ENCODE peak calls at places on chromosomes 6 and 20, in five cellular contexts. O is caudate nucleus, P is HFF-Myc, D is body of pancreas, C is NCI-H1092. X is an unnamed sample.

GRCh38 chr6:15761045-15761502 is 98.2 kb upstream of the DTNBP1 start:
- DNase-seq in O (no peak), P (no peak), D (no peak), C (no peak), X (no peak)

GRCh38 chr20:10089871-10090587 is 55.2 kb downstream of the ANKEF1 start:
- DNase-seq in O (no peak), P (no peak), D (no peak), C (no peak), X (no peak)

GRCh38 chr6:12060780-12061619 is 48.9 kb downstream of the HIVEP1 start:
- DNase-seq in O (peak; percentile 26), P (no peak), D (peak; percentile 56), C (no peak), X (no peak)

GRCh38 chr6:19204445-19204844 is 632.7 kb upstream of the ID4 start:
- DNase-seq in O (no peak), P (no peak), D (no peak), C (no peak), X (no peak)

GRCh38 chr6:3310051-3310448 is 51.3 kb downstream of the PSMG4 start:
- DNase-seq in O (no peak), P (no peak), D (no peak), C (no peak), X (no peak)

GRCh38 chr6:114941078-114941477 is 598.3 kb upstream of the HS3ST5 start:
- DNase-seq in O (no peak), P (no peak), D (no peak), C (peak; percentile 39), X (no peak)

GRCh38 chr6:32852844-32853540 is 512 bp downstream of the TAP1 start:
- DNase-seq in O (no peak), P (no peak), D (peak; percentile 62), C (no peak), X (no peak)

GRCh38 chr6:91653324-91653723 is 1066.5 kb upstream of the MAP3K7 start:
- DNase-seq in O (no peak), P (no peak), D (no peak), C (no peak), X (no peak)

GRCh38 chr20:35436175-35436568 is 1.9 kb downstream of the GDF5 start:
- DNase-seq in O (no peak), P (no peak), D (no peak), C (no peak), X (no peak)

GRCh38 chr6:130811932-130812331 is 15.3 kb upstream of the SMLR1 start:
- DNase-seq in O (no peak), P (no peak), D (no peak), C (no peak), X (no peak)

GRCh38 chr6:133697666-133698065 is 191.2 kb upstream of the TCF21 start:
- DNase-seq in O (no peak), P (no peak), D (no peak), C (no peak), X (no peak)

GRCh38 chr6:69835414-69836179 is 30.8 kb upstream of the COL19A1 start:
- DNase-seq in O (no peak), P (peak; percentile 24), D (peak; percentile 34), C (no peak), X (no peak)

GRCh38 chr6:157456524-157456829 is 75.5 kb downstream of the ZDHHC14 start:
- DNase-seq in O (no peak), P (no peak), D (no peak), C (no peak), X (no peak)

GRCh38 chr6:438634-439170 is 47.1 kb downstream of the IRF4 start:
- DNase-seq in O (no peak), P (no peak), D (no peak), C (no peak), X (no peak)

GRCh38 chr20:36093025-36093803 is 61.3 kb upstream of the EPB41L1 start:
- DNase-seq in O (no peak), P (no peak), D (peak; percentile 76), C (peak; percentile 9), X (no peak)

GRCh38 chr6:166031275-166031674 is 136.4 kb downstream of the TBXT start:
- DNase-seq in O (no peak), P (no peak), D (no peak), C (no peak), X (no peak)

GRCh38 chr6:14476793-14477531 is 359.4 kb downstream of the CD83 start:
- DNase-seq in O (no peak), P (peak; percentile 78), D (peak; percentile 71), C (no peak), X (no peak)

X was measured in SHP77 treated with DMSO at 0.1 percent for 48 hours.